ENCODE peak calls at places on chromosome 16, in ten cellular contexts. One of them, this sample, is unnamed.

GRCh38 chr16:67084345-67085028 is 25.3 kb upstream of the PHAF1 start:
- DNase-seq in heart left ventricle: no peak
- DNase-seq in brain microvascular endothelial cell: no peak
- DNase-seq in lung: no peak
- DNase-seq in transverse colon: no peak
- DNase-seq in CD8-positive, alpha-beta memory T cell: no peak
- DNase-seq in body of pancreas: no peak
- DNase-seq in fibroblast of lung: no peak
- DNase-seq in upper lobe of left lung: no peak
- DNase-seq in mesendoderm: no peak
- DNase-seq in this sample: no peak

GRCh38 chr16:47069841-47070584 is 73.7 kb downstream of the NETO2 start:
- DNase-seq in transverse colon: no peak
- DNase-seq in lung: no peak
- DNase-seq in mesendoderm: no peak
- DNase-seq in heart left ventricle: no peak
- DNase-seq in body of pancreas: no peak
- DNase-seq in CD8-positive, alpha-beta memory T cell: no peak
- DNase-seq in upper lobe of left lung: no peak
- DNase-seq in fibroblast of lung: no peak
- DNase-seq in brain microvascular endothelial cell: no peak
- DNase-seq in this sample: no peak

GRCh38 chr16:51888021-51888420 is 658.9 kb downstream of the TOX3 start:
- DNase-seq in heart left ventricle: no peak
- DNase-seq in CD8-positive, alpha-beta memory T cell: no peak
- DNase-seq in lung: no peak
- DNase-seq in mesendoderm: no peak
- DNase-seq in brain microvascular endothelial cell: no peak
- DNase-seq in upper lobe of left lung: no peak
- DNase-seq in body of pancreas: no peak
- DNase-seq in transverse colon: no peak
- DNase-seq in fibroblast of lung: no peak
- DNase-seq in this sample: no peak

GRCh38 chr16:69340095-69340644 is 598 bp downstream of the NIP7 start:
- DNase-seq in heart left ventricle: no peak
- DNase-seq in transverse colon: no peak
- DNase-seq in body of pancreas: no peak
- DNase-seq in CD8-positive, alpha-beta memory T cell: no peak
- DNase-seq in fibroblast of lung: peak; percentile 22
- DNase-seq in lung: no peak
- DNase-seq in upper lobe of left lung: no peak
- DNase-seq in brain microvascular endothelial cell: no peak
- DNase-seq in mesendoderm: peak; percentile 25
- DNase-seq in this sample: no peak

GRCh38 chr16:4933871-4934395 is 3.0 kb downstream of the PPL start:
- DNase-seq in body of pancreas: no peak
- DNase-seq in mesendoderm: no peak
- DNase-seq in brain microvascular endothelial cell: no peak
- DNase-seq in fibroblast of lung: no peak
- DNase-seq in CD8-positive, alpha-beta memory T cell: no peak
- DNase-seq in upper lobe of left lung: no peak
- DNase-seq in heart left ventricle: no peak
- DNase-seq in lung: no peak
- DNase-seq in transverse colon: no peak
- DNase-seq in this sample: no peak

GRCh38 chr16:20925780-20926179 is 25.2 kb downstream of the LYRM1 start:
- DNase-seq in transverse colon: no peak
- DNase-seq in upper lobe of left lung: no peak
- DNase-seq in mesendoderm: no peak
- DNase-seq in body of pancreas: no peak
- DNase-seq in heart left ventricle: no peak
- DNase-seq in fibroblast of lung: no peak
- DNase-seq in brain microvascular endothelial cell: no peak
- DNase-seq in lung: no peak
- DNase-seq in CD8-positive, alpha-beta memory T cell: no peak
- DNase-seq in this sample: no peak

GRCh38 chr16:4506450-4506849 is 30.3 kb downstream of the HMOX2 start:
- DNase-seq in fibroblast of lung: peak; percentile 70
- DNase-seq in brain microvascular endothelial cell: peak; percentile 67
- DNase-seq in lung: peak; percentile 64
- DNase-seq in upper lobe of left lung: peak; percentile 65
- DNase-seq in heart left ventricle: peak; percentile 57
- DNase-seq in transverse colon: peak; percentile 63
- DNase-seq in body of pancreas: peak; percentile 71
- DNase-seq in CD8-positive, alpha-beta memory T cell: peak; percentile 72
- DNase-seq in mesendoderm: peak; percentile 88
- DNase-seq in this sample: peak; percentile 71

GRCh38 chr16:5906351-5906750 is 808.8 kb upstream of the EEF2KMT start:
- DNase-seq in mesendoderm: no peak
- DNase-seq in upper lobe of left lung: no peak
- DNase-seq in CD8-positive, alpha-beta memory T cell: no peak
- DNase-seq in body of pancreas: no peak
- DNase-seq in brain microvascular endothelial cell: no peak
- DNase-seq in fibroblast of lung: peak; percentile 71
- DNase-seq in transverse colon: no peak
- DNase-seq in heart left ventricle: no peak
- DNase-seq in lung: no peak
- DNase-seq in this sample: no peak

GRCh38 chr16:77399546-77399945 is 35.3 kb downstream of the ADAMTS18 start:
- DNase-seq in mesendoderm: no peak
- DNase-seq in fibroblast of lung: no peak
- DNase-seq in transverse colon: no peak
- DNase-seq in upper lobe of left lung: no peak
- DNase-seq in lung: no peak
- DNase-seq in body of pancreas: no peak
- DNase-seq in CD8-positive, alpha-beta memory T cell: no peak
- DNase-seq in heart left ventricle: no peak
- DNase-seq in brain microvascular endothelial cell: no peak
- DNase-seq in this sample: no peak

GRCh38 chr16:77398495-77398894 is 36.3 kb downstream of the ADAMTS18 start:
- DNase-seq in lung: no peak
- DNase-seq in transverse colon: no peak
- DNase-seq in upper lobe of left lung: no peak
- DNase-seq in fibroblast of lung: no peak
- DNase-seq in mesendoderm: no peak
- DNase-seq in CD8-positive, alpha-beta memory T cell: no peak
- DNase-seq in brain microvascular endothelial cell: no peak
- DNase-seq in body of pancreas: no peak
- DNase-seq in heart left ventricle: no peak
- DNase-seq in this sample: no peak

GRCh38 chr16:77394699-77395098 is 40.1 kb downstream of the ADAMTS18 start:
- DNase-seq in upper lobe of left lung: no peak
- DNase-seq in heart left ventricle: no peak
- DNase-seq in body of pancreas: no peak
- DNase-seq in CD8-positive, alpha-beta memory T cell: no peak
- DNase-seq in transverse colon: no peak
- DNase-seq in lung: no peak
- DNase-seq in brain microvascular endothelial cell: no peak
- DNase-seq in fibroblast of lung: no peak
- DNase-seq in mesendoderm: no peak
- DNase-seq in this sample: no peak

GRCh38 chr16:77399066-77399465 is 35.8 kb downstream of the ADAMTS18 start:
- DNase-seq in heart left ventricle: no peak
- DNase-seq in fibroblast of lung: no peak
- DNase-seq in CD8-positive, alpha-beta memory T cell: no peak
- DNase-seq in brain microvascular endothelial cell: no peak
- DNase-seq in mesendoderm: no peak
- DNase-seq in upper lobe of left lung: no peak
- DNase-seq in body of pancreas: no peak
- DNase-seq in lung: no peak
- DNase-seq in transverse colon: no peak
- DNase-seq in this sample: no peak

DNA sequence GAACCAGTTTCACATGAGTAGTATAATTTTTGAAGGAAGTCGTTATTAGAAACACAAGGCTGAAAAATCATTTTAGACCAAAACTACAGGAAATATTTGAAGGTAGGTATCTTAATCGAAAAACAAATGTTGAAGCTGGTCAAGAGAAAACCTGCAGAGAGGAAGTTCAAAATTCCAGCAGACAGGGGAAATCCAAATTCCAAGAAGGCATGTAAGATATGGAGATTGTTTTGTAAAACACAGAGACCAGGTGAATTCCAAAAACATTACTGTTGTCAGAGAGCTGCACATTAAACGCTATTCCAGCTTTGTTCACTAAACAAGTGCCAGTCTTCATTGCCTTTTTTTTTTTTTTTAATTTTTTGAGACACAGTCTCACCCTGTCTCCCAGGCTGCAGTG is 38.4 kb downstream of the ADAMTS18 start:
- DNase-seq in mesendoderm: no peak
- DNase-seq in upper lobe of left lung: no peak
- DNase-seq in fibroblast of lung: no peak
- DNase-seq in heart left ventricle: no peak
- DNase-seq in transverse colon: no peak
- DNase-seq in CD8-positive, alpha-beta memory T cell: no peak
- DNase-seq in body of pancreas: no peak
- DNase-seq in lung: no peak
- DNase-seq in brain microvascular endothelial cell: no peak
- DNase-seq in this sample: no peak
- H3K27ac ChIP-seq in mesendoderm: no peak overlapping the region
- H3K27ac ChIP-seq in upper lobe of left lung: no peak overlapping the region
- H3K27ac ChIP-seq in fibroblast of lung: no peak overlapping the region
- H3K27ac ChIP-seq in heart left ventricle: no peak overlapping the region
- H3K27ac ChIP-seq in transverse colon: no peak overlapping the region
- H3K27ac ChIP-seq in CD8-positive, alpha-beta memory T cell: no peak overlapping the region
- H3K27ac ChIP-seq in body of pancreas: no peak overlapping the region
- H3K27ac ChIP-seq in lung: no peak overlapping the region
- H3K27ac ChIP-seq in brain microvascular endothelial cell: no peak overlapping the region
- H3K27ac ChIP-seq in this sample: no peak overlapping the region

GRCh38 chr16:27208081-27208692 is 4.9 kb downstream of the KDM8 start:
- DNase-seq in fibroblast of lung: no peak
- DNase-seq in heart left ventricle: no peak
- DNase-seq in mesendoderm: no peak
- DNase-seq in brain microvascular endothelial cell: no peak
- DNase-seq in transverse colon: no peak
- DNase-seq in lung: no peak
- DNase-seq in upper lobe of left lung: no peak
- DNase-seq in CD8-positive, alpha-beta memory T cell: no peak
- DNase-seq in body of pancreas: peak; percentile 39
- DNase-seq in this sample: no peak

GRCh38 chr16:27202923-27203428 is 350 bp upstream of the KDM8 start:
- DNase-seq in transverse colon: no peak
- DNase-seq in heart left ventricle: no peak
- DNase-seq in fibroblast of lung: no peak
- DNase-seq in upper lobe of left lung: no peak
- DNase-seq in CD8-positive, alpha-beta memory T cell: no peak
- DNase-seq in brain microvascular endothelial cell: no peak
- DNase-seq in lung: no peak
- DNase-seq in mesendoderm: no peak
- DNase-seq in body of pancreas: no peak
- DNase-seq in this sample: no peak

GRCh38 chr16:27203429-27204231 is at the start of gene KDM8:
- DNase-seq in heart left ventricle: peak; percentile 99
- DNase-seq in upper lobe of left lung: peak; percentile 99
- DNase-seq in lung: peak; percentile 100
- DNase-seq in CD8-positive, alpha-beta memory T cell: peak; percentile 100
- DNase-seq in transverse colon: peak; percentile 99
- DNase-seq in brain microvascular endothelial cell: peak; percentile 99
- DNase-seq in fibroblast of lung: peak; percentile 99
- DNase-seq in mesendoderm: peak; percentile 100
- DNase-seq in body of pancreas: peak; percentile 99
- DNase-seq in this sample: peak; percentile 99

GRCh38 chr16:27204232-27204915 is 1.0 kb downstream of the KDM8 start:
- DNase-seq in transverse colon: no peak
- DNase-seq in upper lobe of left lung: no peak
- DNase-seq in fibroblast of lung: no peak
- DNase-seq in mesendoderm: no peak
- DNase-seq in heart left ventricle: no peak
- DNase-seq in brain microvascular endothelial cell: no peak
- DNase-seq in lung: no peak
- DNase-seq in body of pancreas: no peak
- DNase-seq in CD8-positive, alpha-beta memory T cell: no peak
- DNase-seq in this sample: no peak

DNA sequence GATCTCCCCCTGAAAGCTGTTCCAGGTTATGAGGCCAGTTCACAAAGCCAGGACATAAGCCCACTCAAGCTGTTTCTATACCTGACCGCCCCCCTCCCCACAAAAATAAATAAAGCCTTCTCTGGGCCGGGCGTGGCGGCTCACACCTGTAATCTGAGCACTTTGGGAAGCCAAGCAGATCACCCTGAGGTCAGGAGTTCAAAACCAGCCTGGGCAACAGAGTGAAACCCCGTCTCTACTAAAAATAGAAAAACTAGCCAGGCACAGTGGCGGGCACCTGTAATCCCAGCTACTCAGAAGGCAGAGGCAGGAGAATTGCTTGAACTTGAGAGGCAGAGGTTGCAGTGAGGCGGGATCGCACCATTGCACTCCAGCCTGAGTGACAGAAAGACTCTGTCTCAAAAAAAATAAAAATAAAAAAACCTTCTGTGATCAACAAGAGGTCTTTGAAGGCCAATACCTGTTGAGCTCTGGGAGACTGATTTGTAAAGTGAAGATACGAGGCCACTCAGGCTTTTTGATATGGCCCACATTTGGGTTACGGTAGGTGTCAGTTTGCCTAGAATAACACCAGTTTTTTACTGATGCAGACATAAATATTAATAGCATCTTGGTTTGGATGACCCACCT is 2.2 kb downstream of the KDM8 start:
- DNase-seq in mesendoderm: no peak
- DNase-seq in CD8-positive, alpha-beta memory T cell: no peak
- DNase-seq in brain microvascular endothelial cell: no peak
- DNase-seq in transverse colon: no peak
- DNase-seq in heart left ventricle: no peak
- DNase-seq in fibroblast of lung: no peak
- DNase-seq in body of pancreas: no peak
- DNase-seq in lung: no peak
- DNase-seq in upper lobe of left lung: no peak
- DNase-seq in this sample: no peak
- H3K27ac ChIP-seq in mesendoderm: no peak overlapping the region
- H3K27ac ChIP-seq in CD8-positive, alpha-beta memory T cell: no peak overlapping the region
- H3K27ac ChIP-seq in brain microvascular endothelial cell: no peak overlapping the region
- H3K27ac ChIP-seq in transverse colon: no peak overlapping the region
- H3K27ac ChIP-seq in heart left ventricle: no peak overlapping the region
- H3K27ac ChIP-seq in fibroblast of lung: no peak overlapping the region
- H3K27ac ChIP-seq in body of pancreas: peak overlapping the region; percentile 94
- H3K27ac ChIP-seq in lung: no peak overlapping the region
- H3K27ac ChIP-seq in upper lobe of left lung: no peak overlapping the region
- H3K27ac ChIP-seq in this sample: no peak overlapping the region

DNA sequence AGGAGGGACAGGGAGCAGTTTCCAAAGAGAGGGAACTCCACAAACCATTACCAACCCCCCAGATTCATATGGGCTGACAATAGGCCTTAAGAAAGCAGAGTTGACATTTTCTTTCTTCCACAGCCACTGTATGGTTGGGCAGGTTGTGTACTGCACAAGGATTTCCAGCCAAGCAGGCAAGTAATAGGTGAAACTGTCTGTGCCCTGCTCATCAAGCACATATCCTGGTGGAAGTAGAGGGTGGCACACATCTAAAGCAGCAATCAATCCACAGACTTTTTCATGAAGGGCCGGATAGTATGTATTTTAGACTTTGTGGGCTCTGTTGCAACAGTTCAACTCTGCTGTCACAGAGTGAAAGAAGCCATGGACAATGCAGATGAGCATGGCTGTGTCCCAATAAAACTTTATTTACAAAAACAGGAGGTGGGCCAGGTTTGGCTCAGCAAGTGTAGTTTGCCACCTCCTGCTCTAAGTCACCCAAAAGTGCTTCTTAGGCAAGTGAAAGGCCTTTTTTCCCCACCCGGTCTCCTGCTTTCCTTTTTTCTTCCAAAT is 63.4 kb downstream of the SNX20 start:
- DNase-seq in heart left ventricle: no peak
- DNase-seq in upper lobe of left lung: no peak
- DNase-seq in CD8-positive, alpha-beta memory T cell: no peak
- DNase-seq in fibroblast of lung: no peak
- DNase-seq in brain microvascular endothelial cell: no peak
- DNase-seq in transverse colon: no peak
- DNase-seq in body of pancreas: no peak
- DNase-seq in lung: no peak
- DNase-seq in mesendoderm: peak; percentile 4
- DNase-seq in this sample: no peak
- H3K27ac ChIP-seq in heart left ventricle: no peak overlapping the region
- H3K27ac ChIP-seq in upper lobe of left lung: no peak overlapping the region
- H3K27ac ChIP-seq in CD8-positive, alpha-beta memory T cell: no peak overlapping the region
- H3K27ac ChIP-seq in fibroblast of lung: no peak overlapping the region
- H3K27ac ChIP-seq in brain microvascular endothelial cell: no peak overlapping the region
- H3K27ac ChIP-seq in transverse colon: peak overlapping the region; percentile 64
- H3K27ac ChIP-seq in body of pancreas: no peak overlapping the region
- H3K27ac ChIP-seq in lung: no peak overlapping the region
- H3K27ac ChIP-seq in mesendoderm: peak overlapping the region; percentile 1
- H3K27ac ChIP-seq in this sample: no peak overlapping the region

DNA sequence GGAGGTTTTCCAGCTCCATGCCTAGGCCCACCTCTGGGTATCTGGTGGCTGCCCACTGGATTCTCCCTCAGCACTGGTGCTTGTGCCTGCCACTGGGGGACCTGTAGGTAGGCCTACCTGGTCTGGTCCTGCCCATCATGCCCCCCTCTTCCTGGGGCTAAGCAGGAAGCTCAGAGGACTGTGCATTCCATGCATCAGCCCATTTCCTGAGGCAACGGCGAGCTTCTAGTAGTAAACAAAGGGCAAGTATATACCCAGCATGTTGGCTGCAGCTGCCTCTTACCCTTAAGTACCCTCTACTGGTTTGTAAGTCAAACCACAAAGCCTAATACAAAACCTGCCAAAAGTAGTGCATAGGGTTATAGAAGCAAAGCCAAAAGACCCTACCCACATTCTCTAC is 37.5 kb downstream of the SDR42E1 start:
- DNase-seq in upper lobe of left lung: no peak
- DNase-seq in transverse colon: no peak
- DNase-seq in body of pancreas: no peak
- DNase-seq in brain microvascular endothelial cell: no peak
- DNase-seq in fibroblast of lung: no peak
- DNase-seq in CD8-positive, alpha-beta memory T cell: no peak
- DNase-seq in lung: no peak
- DNase-seq in mesendoderm: peak; percentile 68
- DNase-seq in heart left ventricle: no peak
- DNase-seq in this sample: peak; percentile 90
- H3K27ac ChIP-seq in upper lobe of left lung: no peak overlapping the region
- H3K27ac ChIP-seq in transverse colon: no peak overlapping the region
- H3K27ac ChIP-seq in body of pancreas: no peak overlapping the region
- H3K27ac ChIP-seq in brain microvascular endothelial cell: no peak overlapping the region
- H3K27ac ChIP-seq in fibroblast of lung: no peak overlapping the region
- H3K27ac ChIP-seq in CD8-positive, alpha-beta memory T cell: no peak overlapping the region
- H3K27ac ChIP-seq in lung: no peak overlapping the region
- H3K27ac ChIP-seq in mesendoderm: no peak overlapping the region
- H3K27ac ChIP-seq in heart left ventricle: no peak overlapping the region
- H3K27ac ChIP-seq in this sample: no peak overlapping the region

This sample was measured in H9.